ENCODE peak calls at places on chromosomes 3 and 15, in eight cellular contexts. Z is endothelial cell of umbilical vein, V is HCT116, L is mesendoderm, B is neuronal stem cell, J is astrocyte, P is neural progenitor cell, S is H1. H is an unnamed sample.

GRCh38 chr3:161148832-161149475 is 43.8 kb upstream of the B3GALNT1 start:
- DNase-seq in L (no peak), P (no peak), Z (no peak), V (no peak), J (peak), S (no peak), B (no peak), H (no peak)

GRCh38 chr3:67377299-67377698 is 277.1 kb downstream of the SUCLG2 start:
- DNase-seq in V (no peak), S (no peak), Z (no peak), L (peak), B (no peak), P (no peak), J (no peak), H (no peak)

GRCh38 chr3:123319760-123320159 is 118.0 kb downstream of the SEC22A start:
- DNase-seq in Z (no peak), P (peak), L (peak), J (no peak), V (no peak), B (no peak), S (no peak), H (no peak)

GRCh38 chr3:195104340-195104739 is 166.6 kb downstream of the XXYLT1 start:
- DNase-seq in P (no peak), S (no peak), J (no peak), Z (no peak), V (no peak), L (no peak), B (no peak), H (no peak)

GRCh38 chr3:67076607-67077006 is 78.5 kb downstream of the KBTBD8 start:
- DNase-seq in L (no peak), V (no peak), P (no peak), S (no peak), B (no peak), J (no peak), Z (no peak), H (no peak)

GRCh38 chr3:27114684-27115083 is 254.5 kb downstream of the NEK10 start:
- DNase-seq in L (peak), S (no peak), V (no peak), J (peak), B (no peak), Z (no peak), P (no peak), H (peak)

GRCh38 chr3:197959500-197959890 is 522 bp upstream of the LMLN start:
- DNase-seq in J (no peak), V (no peak), L (no peak), P (no peak), Z (no peak), S (no peak), B (no peak), H (no peak)

GRCh38 chr15:98428253-98428989 is 219.9 kb upstream of the IGF1R start:
- DNase-seq in P (peak), V (peak), Z (peak), S (peak), B (peak), L (peak), J (peak), H (peak)

GRCh38 chr15:31740203-31740602 is 290.1 kb upstream of the CHRNA7 start:
- DNase-seq in P (peak), J (no peak), Z (no peak), L (peak), B (no peak), S (no peak), V (no peak), H (no peak)

GRCh38 chr15:89556413-89557262 is 18.6 kb upstream of the TICRR start:
- DNase-seq in P (peak), S (peak), Z (peak), J (peak), V (peak), B (peak), L (peak), H (peak)

GRCh38 chr3:28117598-28117997 is 123.8 kb upstream of the CMC1 start:
- DNase-seq in B (no peak), L (no peak), P (no peak), J (no peak), Z (no peak), S (no peak), V (no peak), H (no peak)

GRCh38 chr3:124701687-124702086 is 28.6 kb upstream of the UMPS start:
- DNase-seq in J (peak), B (no peak), V (no peak), P (no peak), S (no peak), L (no peak), Z (peak), H (peak)

GRCh38 chr15:81295466-81296145 is 28.3 kb downstream of the STARD5 start:
- DNase-seq in Z (no peak), B (no peak), S (no peak), L (no peak), P (no peak), V (no peak), J (no peak), H (no peak)
- H3K4me2 ChIP-seq in Z (no peak), B (no peak), S (no peak), L (no peak), P (no peak), V (no peak), J (no peak), H (no peak)

DNA sequence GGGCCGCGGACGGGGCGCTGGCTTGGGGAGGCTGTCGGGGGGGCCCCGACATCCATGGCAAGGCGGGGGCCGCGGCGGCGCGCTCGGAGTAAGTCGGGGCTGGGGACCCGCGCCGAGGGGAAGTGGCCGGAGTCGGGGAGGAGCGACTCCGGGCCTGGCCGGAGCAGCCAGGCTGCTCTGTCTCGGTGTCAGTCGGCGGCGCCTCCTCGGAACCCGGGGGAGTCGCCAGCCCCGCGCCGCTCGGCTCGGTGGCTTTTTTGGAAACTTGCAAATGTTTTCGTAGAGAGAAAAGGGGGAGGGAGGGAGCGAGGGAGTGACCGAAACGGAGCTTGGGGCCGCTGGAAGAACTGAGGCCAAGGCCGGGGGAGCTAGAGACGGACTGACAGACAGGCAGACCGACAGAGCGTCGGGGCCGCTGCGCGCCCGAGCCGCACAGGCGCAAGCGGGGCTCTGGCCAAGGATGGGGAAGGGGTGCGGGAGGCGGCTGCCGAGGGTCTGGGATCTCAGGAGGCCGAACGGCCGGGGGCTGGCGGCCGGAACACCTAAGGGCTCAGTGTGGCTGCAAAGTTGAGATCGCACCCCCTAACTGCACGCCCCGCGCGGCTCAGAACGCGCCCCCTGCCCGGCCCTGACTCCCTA is 5.0 kb downstream of the PTH1R start:
- DNase-seq in S (peak), P (peak), V (no peak), Z (peak), J (no peak), L (peak), B (peak), H (no peak)
- H3K4me2 ChIP-seq in S (peak), P (peak), V (no peak), Z (peak), J (peak), L (peak), B (peak), H (peak)

GRCh38 chr15:39413558-39413957 is 167.3 kb upstream of the THBS1 start:
- DNase-seq in Z (no peak), S (no peak), V (no peak), P (no peak), L (no peak), B (no peak), J (no peak), H (peak)
- H3K4me2 ChIP-seq in Z (no peak), S (no peak), V (no peak), P (no peak), L (no peak), B (no peak), J (no peak), H (no peak)

GRCh38 chr15:51737538-51738305 is at the start of gene LYSMD2:
- DNase-seq in Z (peak), P (peak), B (peak), L (peak), V (no peak), J (no peak), S (no peak), H (peak)

GRCh38 chr15:51736069-51736468 is 1.4 kb downstream of the LYSMD2 start:
- DNase-seq in J (no peak), P (no peak), L (no peak), S (no peak), Z (no peak), B (no peak), V (no peak), H (no peak)

GRCh38 chr15:51735611-51736010 is 1.8 kb downstream of the LYSMD2 start:
- DNase-seq in S (no peak), L (no peak), B (no peak), J (no peak), P (no peak), V (no peak), Z (no peak), H (no peak)

GRCh38 chr15:51736646-51737537 is 563 bp downstream of the LYSMD2 start:
- DNase-seq in J (no peak), Z (peak), S (peak), L (peak), P (peak), B (no peak), V (no peak), H (no peak)

DNA sequence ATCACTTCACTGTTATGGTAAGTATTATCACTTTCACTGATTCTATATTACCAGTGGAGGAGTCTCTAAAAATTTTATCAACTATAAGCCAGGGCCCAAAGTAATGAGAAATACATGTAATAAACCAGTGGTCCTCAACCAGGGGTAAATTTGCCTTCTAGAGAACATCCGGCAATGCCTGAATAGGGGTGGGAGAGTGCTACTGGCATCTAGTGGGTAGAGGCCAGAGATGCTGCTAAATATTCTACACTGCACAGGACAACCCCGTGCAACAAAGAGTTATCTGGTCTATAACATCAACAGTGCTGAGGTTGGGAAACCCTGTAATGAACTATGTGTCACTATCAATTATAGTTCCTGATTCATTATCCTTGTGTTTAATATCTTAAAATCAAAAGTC is 2.2 kb downstream of the LYSMD2 start:
- DNase-seq in Z (no peak), L (no peak), J (no peak), B (no peak), P (no peak), V (no peak), S (no peak), H (no peak)
- H3K4me2 ChIP-seq in Z (no peak), L (no peak), J (no peak), B (no peak), P (no peak), V (no peak), S (no peak), H (no peak)

GRCh38 chr15:58731756-58732535 is 17.6 kb downstream of the ADAM10 start:
- DNase-seq in S (no peak), P (no peak), B (no peak), J (peak), Z (peak), L (peak), V (peak), H (peak)
- H3K4me2 ChIP-seq in S (no peak), P (no peak), B (no peak), J (peak), Z (no peak), L (no peak), V (peak), H (peak)

GRCh38 chr3:177613901-177614300 is 416.6 kb upstream of the TBL1XR1 start:
- DNase-seq in B (no peak), S (no peak), L (no peak), V (no peak), P (no peak), Z (no peak), J (no peak), H (no peak)
- H3K4me2 ChIP-seq in B (no peak), S (no peak), L (no peak), V (no peak), P (no peak), Z (no peak), J (no peak), H (no peak)

GRCh38 chr15:84658788-84659411 is 901 bp upstream of the NMB start:
- DNase-seq in J (no peak), L (no peak), S (no peak), Z (no peak), B (no peak), V (no peak), P (no peak), H (no peak)

GRCh38 chr15:84657748-84658079 is 285 bp downstream of the NMB start:
- DNase-seq in S (no peak), Z (no peak), J (no peak), B (no peak), P (no peak), V (no peak), L (no peak), H (no peak)

GRCh38 chr15:84654689-84655453 is 788 bp upstream of the WDR73 start:
- DNase-seq in P (peak), S (peak), L (peak), V (peak), Z (peak), B (peak), J (peak), H (peak)

GRCh38 chr15:84658080-84658787 is at the start of gene NMB:
- DNase-seq in Z (peak), S (peak), P (peak), J (peak), B (peak), V (peak), L (peak), H (peak)

GRCh38 chr15:84656972-84657371 is 1.0 kb downstream of the NMB start:
- DNase-seq in J (no peak), P (no peak), L (no peak), S (no peak), B (no peak), V (no peak), Z (no peak), H (no peak)
- H3K4me2 ChIP-seq in J (peak), P (no peak), L (no peak), S (peak), B (no peak), V (peak), Z (no peak), H (no peak)

DNA sequence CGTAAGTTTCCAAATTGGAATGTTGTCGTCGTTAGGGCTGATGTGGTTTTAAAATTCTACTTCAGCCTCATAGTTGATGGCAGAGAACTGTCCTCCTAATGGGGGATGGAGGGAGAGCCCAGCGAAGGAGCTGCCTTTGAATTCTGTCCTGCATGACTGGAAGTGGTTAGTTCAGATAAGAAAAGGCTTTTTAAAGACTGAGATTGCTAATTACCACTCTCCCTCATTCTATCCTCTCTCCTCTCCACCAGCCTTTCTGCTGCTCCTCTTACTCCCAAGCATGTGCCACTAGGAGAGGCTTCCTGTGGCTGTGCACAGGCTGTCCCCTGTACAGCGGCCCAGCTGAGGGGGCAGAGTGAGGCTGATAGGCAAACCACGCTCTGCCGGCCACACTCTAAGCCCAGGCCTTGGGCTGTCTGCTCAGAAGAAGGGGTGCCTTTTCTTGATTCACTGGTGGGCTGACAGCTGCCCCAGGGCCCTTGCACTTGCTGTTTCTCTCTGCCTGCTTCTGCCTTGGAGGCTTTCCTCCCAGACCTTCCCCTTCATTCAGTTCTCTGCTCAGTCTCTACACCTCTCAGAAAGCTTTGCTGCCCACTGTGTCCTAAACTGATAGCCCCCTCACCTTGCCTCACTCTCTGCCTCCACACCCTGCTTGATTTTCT is 8.7 kb upstream of the PAQR9 start:
- DNase-seq in B (no peak), S (no peak), L (no peak), V (no peak), P (no peak), J (no peak), Z (no peak), H (no peak)
- H3K4me2 ChIP-seq in B (no peak), S (no peak), L (no peak), V (no peak), P (no peak), J (no peak), Z (no peak), H (no peak)